ENCODE peak calls at places on chromosomes 11 and 22, in four cellular contexts. W is Calu3, Z is DMS79 treated with DMSO at 0.1 percent for 48 hours, K is HTR-8/SVneo. T is an unnamed sample.

GRCh38 chr11:65390099-65390941 is 3.9 kb downstream of the FRMD8 start:
- DNase-seq in W (no peak), Z (no peak), K (no peak), T (no peak)

GRCh38 chr11:44032304-44033085 is 15.3 kb upstream of the ACCSL start:
- DNase-seq in W (no peak), Z (no peak), K (no peak), T (no peak)

GRCh38 chr11:6273188-6273587 is 13.6 kb downstream of the CCKBR start:
- DNase-seq in W (no peak), Z (no peak), K (no peak), T (no peak)

GRCh38 chr11:27255447-27255828 is 107.6 kb downstream of the CCDC34 start:
- DNase-seq in W (no peak), Z (no peak), K (no peak), T (no peak)

GRCh38 chr11:41256060-41256459 is 203.4 kb downstream of the LRRC4C start:
- DNase-seq in W (no peak), Z (no peak), K (no peak), T (no peak)

GRCh38 chr11:102220728-102221467 is 96.4 kb upstream of the BIRC3 start:
- DNase-seq in W (no peak), Z (no peak), K (peak; percentile 48), T (no peak)

GRCh38 chr22:29369460-29369859 is 18.9 kb downstream of the AP1B1 start:
- DNase-seq in W (no peak), Z (no peak), K (no peak), T (no peak)

GRCh38 chr11:78653294-78653909 is 78.7 kb upstream of the NARS2 start:
- DNase-seq in W (no peak), Z (no peak), K (no peak), T (no peak)

GRCh38 chr11:100445231-100445735 is 241.8 kb upstream of the ARHGAP42 start:
- DNase-seq in W (no peak), Z (peak; percentile 8), K (no peak), T (no peak)

GRCh38 chr11:112025682-112026081 is 474 bp downstream of the DLAT start:
- DNase-seq in W (no peak), Z (peak; percentile 26), K (peak; percentile 48), T (peak; percentile 4)

GRCh38 chr11:20584093-20584774 is 15.2 kb upstream of the SLC6A5 start:
- DNase-seq in W (no peak), Z (no peak), K (no peak), T (peak; percentile 7)

GRCh38 chr22:46777609-46777970 is 15.1 kb downstream of the TBC1D22A start:
- DNase-seq in W (no peak), Z (peak; percentile 54), K (no peak), T (no peak)

GRCh38 chr11:133414503-133414902 is 117.8 kb downstream of the OPCML start:
- DNase-seq in W (no peak), Z (no peak), K (no peak), T (no peak)

GRCh38 chr11:15821471-15821870 is 534.9 kb downstream of the SOX6 start:
- DNase-seq in W (no peak), Z (no peak), K (no peak), T (no peak)

GRCh38 chr11:117606807-117607206 is 190.2 kb downstream of the DSCAML1 start:
- DNase-seq in W (no peak), Z (no peak), K (no peak), T (no peak)

GRCh38 chr11:127023991-127024390 is 23.4 kb upstream of the KIRREL3 start:
- DNase-seq in W (no peak), Z (no peak), K (no peak), T (no peak)

GRCh38 chr22:23230348-23231068 is 50.2 kb downstream of the BCR start:
- DNase-seq in W (no peak), Z (no peak), K (no peak), T (no peak)

GRCh38 chr11:88644724-88645123 is 307.2 kb upstream of the CTSC start:
- DNase-seq in W (no peak), Z (no peak), K (no peak), T (no peak)